ENCODE peak calls at places on chromosomes 7 and 10, in five cellular contexts. One of them, this sample, is unnamed.

GRCh38 chr10:126422561-126422960 is 34.3 kb upstream of the ADAM12 start:
- DNase-seq in stimulated activated CD8-positive, alpha-beta memory T cell treated with anti-CD3 and anti-CD28 coated beads, Interleukin-7, amount 100 ng/mL, for 1 hour: no peak
- DNase-seq in iris pigment epithelial cell: peak
- DNase-seq in A172: peak
- DNase-seq in small intestine: no peak
- DNase-seq in this sample: no peak

GRCh38 chr10:82383350-82383749 is 508.4 kb downstream of the NRG3 start:
- DNase-seq in stimulated activated CD8-positive, alpha-beta memory T cell treated with anti-CD3 and anti-CD28 coated beads, Interleukin-7, amount 100 ng/mL, for 1 hour: no peak
- DNase-seq in iris pigment epithelial cell: no peak
- DNase-seq in A172: no peak
- DNase-seq in small intestine: no peak
- DNase-seq in this sample: no peak

GRCh38 chr10:35464805-35465456 is 128.6 kb downstream of the CCNY start:
- DNase-seq in stimulated activated CD8-positive, alpha-beta memory T cell treated with anti-CD3 and anti-CD28 coated beads, Interleukin-7, amount 100 ng/mL, for 1 hour: no peak
- DNase-seq in iris pigment epithelial cell: peak
- DNase-seq in A172: no peak
- DNase-seq in small intestine: peak
- DNase-seq in this sample: no peak

GRCh38 chr10:110208614-110209398 is 1.4 kb downstream of the MXI1 start:
- DNase-seq in stimulated activated CD8-positive, alpha-beta memory T cell treated with anti-CD3 and anti-CD28 coated beads, Interleukin-7, amount 100 ng/mL, for 1 hour: no peak
- DNase-seq in iris pigment epithelial cell: peak
- DNase-seq in A172: no peak
- DNase-seq in small intestine: peak
- DNase-seq in this sample: peak

GRCh38 chr10:132611986-132612385 is 74.4 kb downstream of the INPP5A start:
- DNase-seq in stimulated activated CD8-positive, alpha-beta memory T cell treated with anti-CD3 and anti-CD28 coated beads, Interleukin-7, amount 100 ng/mL, for 1 hour: no peak
- DNase-seq in iris pigment epithelial cell: no peak
- DNase-seq in A172: no peak
- DNase-seq in small intestine: no peak
- DNase-seq in this sample: no peak

GRCh38 chr10:14302035-14302434 is 28.7 kb downstream of the FRMD4A start:
- DNase-seq in stimulated activated CD8-positive, alpha-beta memory T cell treated with anti-CD3 and anti-CD28 coated beads, Interleukin-7, amount 100 ng/mL, for 1 hour: no peak
- DNase-seq in iris pigment epithelial cell: peak
- DNase-seq in A172: peak
- DNase-seq in small intestine: no peak
- DNase-seq in this sample: peak

GRCh38 chr7:94179466-94179865 is 175.3 kb upstream of the BET1 start:
- DNase-seq in stimulated activated CD8-positive, alpha-beta memory T cell treated with anti-CD3 and anti-CD28 coated beads, Interleukin-7, amount 100 ng/mL, for 1 hour: no peak
- DNase-seq in iris pigment epithelial cell: no peak
- DNase-seq in A172: no peak
- DNase-seq in small intestine: no peak
- DNase-seq in this sample: no peak

GRCh38 chr7:100789055-100789454 is 38.3 kb downstream of the EPHB4 start:
- DNase-seq in stimulated activated CD8-positive, alpha-beta memory T cell treated with anti-CD3 and anti-CD28 coated beads, Interleukin-7, amount 100 ng/mL, for 1 hour: no peak
- DNase-seq in iris pigment epithelial cell: no peak
- DNase-seq in A172: no peak
- DNase-seq in small intestine: no peak
- DNase-seq in this sample: no peak

GRCh38 chr7:124009321-124009720 is 23.5 kb downstream of the TMEM229A start:
- DNase-seq in stimulated activated CD8-positive, alpha-beta memory T cell treated with anti-CD3 and anti-CD28 coated beads, Interleukin-7, amount 100 ng/mL, for 1 hour: no peak
- DNase-seq in iris pigment epithelial cell: no peak
- DNase-seq in A172: no peak
- DNase-seq in small intestine: no peak
- DNase-seq in this sample: no peak

GRCh38 chr10:117334075-117334474 is 41.2 kb downstream of the PDZD8 start:
- DNase-seq in stimulated activated CD8-positive, alpha-beta memory T cell treated with anti-CD3 and anti-CD28 coated beads, Interleukin-7, amount 100 ng/mL, for 1 hour: no peak
- DNase-seq in iris pigment epithelial cell: peak
- DNase-seq in A172: no peak
- DNase-seq in small intestine: no peak
- DNase-seq in this sample: no peak

GRCh38 chr7:134515569-134516468 is 11.5 kb upstream of the AKR1B10 start:
- DNase-seq in stimulated activated CD8-positive, alpha-beta memory T cell treated with anti-CD3 and anti-CD28 coated beads, Interleukin-7, amount 100 ng/mL, for 1 hour: no peak
- DNase-seq in iris pigment epithelial cell: peak
- DNase-seq in A172: peak
- DNase-seq in small intestine: no peak
- DNase-seq in this sample: peak

GRCh38 chr7:40643664-40644063 is 508.9 kb downstream of the SUGCT start:
- DNase-seq in stimulated activated CD8-positive, alpha-beta memory T cell treated with anti-CD3 and anti-CD28 coated beads, Interleukin-7, amount 100 ng/mL, for 1 hour: no peak
- DNase-seq in iris pigment epithelial cell: no peak
- DNase-seq in A172: no peak
- DNase-seq in small intestine: no peak
- DNase-seq in this sample: no peak

GRCh38 chr10:79416578-79417255 is 28.7 kb downstream of the ZCCHC24 start:
- DNase-seq in stimulated activated CD8-positive, alpha-beta memory T cell treated with anti-CD3 and anti-CD28 coated beads, Interleukin-7, amount 100 ng/mL, for 1 hour: no peak
- DNase-seq in iris pigment epithelial cell: no peak
- DNase-seq in A172: no peak
- DNase-seq in small intestine: no peak
- DNase-seq in this sample: no peak

GRCh38 chr7:22433710-22434460 is 66.1 kb downstream of the STEAP1B start:
- DNase-seq in stimulated activated CD8-positive, alpha-beta memory T cell treated with anti-CD3 and anti-CD28 coated beads, Interleukin-7, amount 100 ng/mL, for 1 hour: no peak
- DNase-seq in iris pigment epithelial cell: peak
- DNase-seq in A172: peak
- DNase-seq in small intestine: no peak
- DNase-seq in this sample: no peak

GRCh38 chr7:45295222-45295621 is 137.6 kb downstream of the RAMP3 start:
- DNase-seq in stimulated activated CD8-positive, alpha-beta memory T cell treated with anti-CD3 and anti-CD28 coated beads, Interleukin-7, amount 100 ng/mL, for 1 hour: no peak
- DNase-seq in iris pigment epithelial cell: no peak
- DNase-seq in A172: no peak
- DNase-seq in small intestine: no peak
- DNase-seq in this sample: no peak

GRCh38 chr10:88979153-88979562 is 11.4 kb upstream of the FAS start:
- DNase-seq in stimulated activated CD8-positive, alpha-beta memory T cell treated with anti-CD3 and anti-CD28 coated beads, Interleukin-7, amount 100 ng/mL, for 1 hour: no peak
- DNase-seq in iris pigment epithelial cell: peak
- DNase-seq in A172: peak
- DNase-seq in small intestine: no peak
- DNase-seq in this sample: peak

GRCh38 chr7:152969839-152970238 is 210.3 kb downstream of the ACTR3B start:
- DNase-seq in stimulated activated CD8-positive, alpha-beta memory T cell treated with anti-CD3 and anti-CD28 coated beads, Interleukin-7, amount 100 ng/mL, for 1 hour: no peak
- DNase-seq in iris pigment epithelial cell: no peak
- DNase-seq in A172: no peak
- DNase-seq in small intestine: no peak
- DNase-seq in this sample: no peak

GRCh38 chr10:12412671-12413368 is 63.5 kb downstream of the CAMK1D start:
- DNase-seq in stimulated activated CD8-positive, alpha-beta memory T cell treated with anti-CD3 and anti-CD28 coated beads, Interleukin-7, amount 100 ng/mL, for 1 hour: no peak
- DNase-seq in iris pigment epithelial cell: no peak
- DNase-seq in A172: no peak
- DNase-seq in small intestine: no peak
- DNase-seq in this sample: no peak